ENCODE peak calls at places on chromosomes 7 and 10, in nine cellular contexts. Z is M059J; H is activated effector memory CD4-positive, alpha-beta T cell treated with Interleukin-2 at 50 U/mL for 16 hours; B is PC-9; X is upper lobe of right lung; Y is iris pigment epithelial cell; M is activated naive CD8-positive, alpha-beta T cell treated with anti-CD3 and anti-CD28 coated beads, Interleukin-2, amount 50 U/mL, for 24 hours; P is EL; E is GM19239. T is an unnamed sample.

GRCh38 chr7:106421181-106421762 is 136.5 kb upstream of the NAMPT start:
- DNase-seq in Z (peak; percentile 99), H (no peak), B (no peak), X (peak; percentile 81), Y (peak; percentile 96), M (no peak), P (peak; percentile 90), E (no peak), T (peak; percentile 87)

GRCh38 chr10:132023092-132023811 is 41.5 kb upstream of the BNIP3 start:
- DNase-seq in Z (peak; percentile 67), H (peak; percentile 56), B (no peak), X (peak; percentile 93), Y (peak; percentile 78), M (peak; percentile 87), P (peak; percentile 73), E (peak; percentile 76), T (peak; percentile 86)

GRCh38 chr10:66747451-66747850 is 178.4 kb upstream of the LRRTM3 start:
- DNase-seq in Z (peak; percentile 91), H (no peak), B (peak; percentile 43), X (no peak), Y (peak; percentile 98), M (no peak), P (peak; percentile 92), E (no peak), T (peak; percentile 93)

GRCh38 chr7:76131872-76132271 is 69.8 kb upstream of the SRRM3 start:
- DNase-seq in Z (no peak), H (no peak), B (no peak), X (no peak), Y (no peak), M (no peak), P (no peak), E (no peak), T (no peak)

GRCh38 chr7:25849361-25850184 is 302.4 kb upstream of the NFE2L3 start:
- DNase-seq in Z (peak; percentile 94), H (no peak), B (peak; percentile 74), X (no peak), Y (peak; percentile 97), M (no peak), P (peak; percentile 90), E (no peak), T (peak; percentile 92)

GRCh38 chr7:25950488-25951413 is 201.2 kb upstream of the NFE2L3 start:
- DNase-seq in Z (peak; percentile 83), H (peak; percentile 82), B (peak; percentile 53), X (peak; percentile 97), Y (peak; percentile 30), M (peak; percentile 77), P (peak; percentile 42), E (peak; percentile 95), T (peak; percentile 73)

GRCh38 chr7:111184960-111185359 is 94.0 kb downstream of the LRRN3 start:
- DNase-seq in Z (no peak), H (no peak), B (no peak), X (no peak), Y (no peak), M (no peak), P (no peak), E (no peak), T (no peak)

GRCh38 chr7:39754326-39755120 is 131.2 kb downstream of the RALA start:
- DNase-seq in Z (peak; percentile 85), H (no peak), B (no peak), X (peak; percentile 68), Y (peak; percentile 73), M (no peak), P (peak; percentile 68), E (no peak), T (peak; percentile 71)

GRCh38 chr7:155685070-155685790 is 40.8 kb downstream of the RBM33 start:
- DNase-seq in Z (no peak), H (no peak), B (no peak), X (no peak), Y (peak; percentile 17), M (no peak), P (no peak), E (no peak), T (no peak)

GRCh38 chr7:129607471-129608120 is 3.9 kb upstream of the NRF1 start:
- DNase-seq in Z (peak; percentile 54), H (peak; percentile 15), B (no peak), X (no peak), Y (peak; percentile 41), M (peak; percentile 48), P (peak; percentile 37), E (no peak), T (peak; percentile 28)

GRCh38 chr10:14470920-14471319 is 140.2 kb upstream of the FRMD4A start:
- DNase-seq in Z (no peak), H (no peak), B (no peak), X (no peak), Y (no peak), M (no peak), P (no peak), E (no peak), T (no peak)

GRCh38 chr7:33251261-33251660 is 121.9 kb downstream of the BBS9 start:
- DNase-seq in Z (no peak), H (no peak), B (no peak), X (no peak), Y (no peak), M (no peak), P (no peak), E (no peak), T (no peak)

GRCh38 chr7:18610331-18610948 is 114.9 kb downstream of the HDAC9 start:
- DNase-seq in Z (peak; percentile 46), H (no peak), B (no peak), X (no peak), Y (peak; percentile 35), M (no peak), P (peak; percentile 44), E (no peak), T (peak; percentile 19)

GRCh38 chr7:27151945-27152815 is at the start of gene HOXA3:
- DNase-seq in Z (peak; percentile 69), H (no peak), B (no peak), X (peak; percentile 69), Y (no peak), M (no peak), P (peak; percentile 84), E (no peak), T (no peak)

GRCh38 chr10:68231106-68231901 is 609 bp downstream of the ATOH7 start:
- DNase-seq in Z (peak; percentile 68), H (no peak), B (peak; percentile 39), X (peak; percentile 82), Y (peak; percentile 71), M (peak; percentile 38), P (peak; percentile 82), E (peak; percentile 83), T (peak; percentile 91)

GRCh38 chr10:133455196-133455595 is 1.5 kb downstream of the SCART1 start:
- DNase-seq in Z (no peak), H (no peak), B (no peak), X (no peak), Y (no peak), M (no peak), P (no peak), E (no peak), T (no peak)

GRCh38 chr7:65477326-65477725 is 103.7 kb downstream of the ZNF92 start:
- DNase-seq in Z (peak; percentile 57), H (no peak), B (no peak), X (no peak), Y (peak; percentile 40), M (no peak), P (peak; percentile 31), E (no peak), T (no peak)

GRCh38 chr7:11557627-11558026 is 274.4 kb downstream of the THSD7A start:
- DNase-seq in Z (peak; percentile 31), H (no peak), B (no peak), X (no peak), Y (peak; percentile 75), M (no peak), P (peak; percentile 0), E (no peak), T (peak; percentile 11)

GRCh38 chr10:118256209-118256608 is 85.9 kb downstream of the FAM204A start:
- DNase-seq in Z (no peak), H (no peak), B (no peak), X (no peak), Y (no peak), M (no peak), P (no peak), E (no peak), T (no peak)

GRCh38 chr7:50806143-50806542 is 23.4 kb upstream of the GRB10 start:
- DNase-seq in Z (no peak), H (no peak), B (no peak), X (no peak), Y (no peak), M (no peak), P (no peak), E (no peak), T (no peak)

GRCh38 chr7:36747969-36748574 is 23.8 kb upstream of the AOAH start:
- DNase-seq in Z (peak; percentile 55), H (no peak), B (no peak), X (no peak), Y (no peak), M (no peak), P (no peak), E (no peak), T (no peak)

GRCh38 chr7:133344275-133344674 is 91.4 kb downstream of the EXOC4 start:
- DNase-seq in Z (no peak), H (no peak), B (no peak), X (no peak), Y (peak; percentile 22), M (no peak), P (peak; percentile 16), E (no peak), T (peak; percentile 27)

GRCh38 chr7:128705891-128706333 is 33.2 kb upstream of the CALU start:
- DNase-seq in Z (peak; percentile 70), H (no peak), B (no peak), X (no peak), Y (peak; percentile 18), M (no peak), P (peak; percentile 47), E (no peak), T (no peak)